ENCODE peak calls at places on chromosome 20, in five cellular contexts. One of them, this sample, is unnamed.

GRCh38 chr20:44279228-44279627 is 31.8 kb downstream of the FITM2 start:
- DNase-seq in lung: no peak
- DNase-seq in Caco-2: no peak
- DNase-seq in breast epithelium: no peak
- DNase-seq in A549: peak; percentile 69
- DNase-seq in this sample: no peak

GRCh38 chr20:10555865-10556308 is 117.9 kb downstream of the JAG1 start:
- DNase-seq in A549: peak; percentile 66
- DNase-seq in Caco-2: no peak
- DNase-seq in breast epithelium: no peak
- DNase-seq in lung: no peak
- DNase-seq in this sample: no peak

GRCh38 chr20:51128198-51128597 is 105.3 kb upstream of the KCNG1 start:
- DNase-seq in lung: no peak
- DNase-seq in breast epithelium: no peak
- DNase-seq in Caco-2: no peak
- DNase-seq in A549: peak; percentile 21
- DNase-seq in this sample: no peak

GRCh38 chr20:14334306-14334930 is 3.0 kb downstream of the FLRT3 start:
- DNase-seq in breast epithelium: no peak
- DNase-seq in Caco-2: peak; percentile 74
- DNase-seq in A549: peak; percentile 71
- DNase-seq in lung: peak; percentile 47
- DNase-seq in this sample: no peak

GRCh38 chr20:3732327-3733118 is at the start of gene HSPA12B:
- DNase-seq in Caco-2: no peak
- DNase-seq in A549: no peak
- DNase-seq in breast epithelium: no peak
- DNase-seq in lung: no peak
- DNase-seq in this sample: no peak

GRCh38 chr20:46850416-46850815 is 44.2 kb upstream of the EYA2 start:
- DNase-seq in Caco-2: no peak
- DNase-seq in breast epithelium: no peak
- DNase-seq in A549: no peak
- DNase-seq in lung: no peak
- DNase-seq in this sample: no peak

GRCh38 chr20:49346682-49347081 is 68.8 kb upstream of the ZNFX1 start:
- DNase-seq in breast epithelium: no peak
- DNase-seq in A549: no peak
- DNase-seq in lung: no peak
- DNase-seq in Caco-2: peak; percentile 35
- DNase-seq in this sample: no peak

GRCh38 chr20:10672579-10673127 is 1.1 kb downstream of the JAG1 start:
- DNase-seq in breast epithelium: peak; percentile 56
- DNase-seq in Caco-2: peak; percentile 58
- DNase-seq in A549: no peak
- DNase-seq in lung: peak; percentile 66
- DNase-seq in this sample: no peak

GRCh38 chr20:56572178-56572577 is 39.1 kb downstream of the FAM209B start:
- DNase-seq in A549: no peak
- DNase-seq in Caco-2: no peak
- DNase-seq in lung: no peak
- DNase-seq in breast epithelium: no peak
- DNase-seq in this sample: no peak

GRCh38 chr20:40978761-40979160 is 49.9 kb upstream of the TOP1 start:
- DNase-seq in Caco-2: no peak
- DNase-seq in lung: peak; percentile 0
- DNase-seq in breast epithelium: no peak
- DNase-seq in A549: no peak
- DNase-seq in this sample: no peak

GRCh38 chr20:36145877-36146707 is 8.4 kb upstream of the EPB41L1 start:
- DNase-seq in breast epithelium: no peak
- DNase-seq in Caco-2: no peak
- DNase-seq in lung: no peak
- DNase-seq in A549: no peak
- DNase-seq in this sample: no peak

GRCh38 chr20:49699200-49699992 is 14.3 kb downstream of the B4GALT5 start:
- DNase-seq in lung: no peak
- DNase-seq in A549: peak; percentile 74
- DNase-seq in breast epithelium: no peak
- DNase-seq in Caco-2: no peak
- DNase-seq in this sample: no peak

GRCh38 chr20:35490736-35491181 is 35.4 kb downstream of the CEP250 start:
- DNase-seq in Caco-2: no peak
- DNase-seq in lung: peak; percentile 40
- DNase-seq in breast epithelium: no peak
- DNase-seq in A549: no peak
- DNase-seq in this sample: no peak

GRCh38 chr20:9838378-9839295 is at the start of gene PAK5:
- DNase-seq in breast epithelium: no peak
- DNase-seq in A549: peak; percentile 68
- DNase-seq in lung: peak; percentile 68
- DNase-seq in Caco-2: peak; percentile 52
- DNase-seq in this sample: no peak

DNA sequence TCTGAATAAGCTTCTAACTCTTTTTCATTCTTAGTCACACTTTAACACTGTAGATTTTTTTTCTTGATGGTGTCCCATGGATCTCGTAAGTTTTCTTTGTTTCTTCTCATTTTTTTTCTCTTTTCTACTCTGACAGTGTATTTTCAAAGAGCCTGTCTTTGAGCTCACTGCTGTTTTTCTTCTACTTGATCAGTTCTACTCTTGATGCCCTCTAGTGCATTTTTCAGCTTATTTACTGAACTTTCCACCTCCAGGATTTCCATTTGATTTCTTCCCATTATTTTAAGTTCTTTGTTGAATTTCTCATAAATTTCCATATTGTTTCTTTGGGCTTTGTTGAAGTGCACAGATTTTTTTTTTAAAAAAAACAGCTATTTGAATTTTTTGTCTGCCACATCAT is 2641.1 kb upstream of the DEFB115 start:
- DNase-seq in breast epithelium: no peak
- DNase-seq in lung: no peak
- DNase-seq in Caco-2: no peak
- DNase-seq in A549: no peak
- DNase-seq in this sample: no peak
- H3K9me3 ChIP-seq in breast epithelium: peaks cover 19% of the 10 kb centered on the region
- H3K9me3 ChIP-seq in lung: peaks cover 8% of the 10 kb centered on the region
- H3K9me3 ChIP-seq in Caco-2: peaks cover 22% of the 10 kb centered on the region
- H3K9me3 ChIP-seq in A549: peaks cover 27% of the 10 kb centered on the region
- H3K9me3 ChIP-seq in this sample: no peaks in the 10 kb centered on the region

DNA sequence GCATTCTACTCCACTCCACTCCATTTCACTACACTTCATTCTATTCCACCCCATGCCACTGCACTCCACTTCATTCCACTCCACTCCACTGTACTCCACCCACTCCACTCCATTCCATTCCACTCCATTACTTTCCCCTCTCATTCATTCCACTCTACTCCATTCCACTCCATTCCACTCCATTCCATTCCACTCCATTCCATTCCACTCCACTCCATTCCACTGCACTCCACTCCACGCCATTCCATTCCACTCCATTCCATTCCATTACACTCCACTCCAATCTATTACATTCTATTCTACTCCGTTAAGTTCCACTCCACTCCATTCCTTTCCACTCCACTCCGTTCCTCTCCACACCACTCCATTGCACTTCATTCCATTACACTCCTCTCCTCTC is 25.0 kb upstream of the DEFB125 start:
- DNase-seq in A549: no peak
- DNase-seq in Caco-2: no peak
- DNase-seq in lung: no peak
- DNase-seq in breast epithelium: no peak
- DNase-seq in this sample: no peak
- H3K9me3 ChIP-seq in A549: peaks cover 26% of the 10 kb centered on the region
- H3K9me3 ChIP-seq in Caco-2: no peaks in the 10 kb centered on the region
- H3K9me3 ChIP-seq in lung: peaks cover 26% of the 10 kb centered on the region
- H3K9me3 ChIP-seq in breast epithelium: no peaks in the 10 kb centered on the region
- H3K9me3 ChIP-seq in this sample: no peaks in the 10 kb centered on the region

DNA sequence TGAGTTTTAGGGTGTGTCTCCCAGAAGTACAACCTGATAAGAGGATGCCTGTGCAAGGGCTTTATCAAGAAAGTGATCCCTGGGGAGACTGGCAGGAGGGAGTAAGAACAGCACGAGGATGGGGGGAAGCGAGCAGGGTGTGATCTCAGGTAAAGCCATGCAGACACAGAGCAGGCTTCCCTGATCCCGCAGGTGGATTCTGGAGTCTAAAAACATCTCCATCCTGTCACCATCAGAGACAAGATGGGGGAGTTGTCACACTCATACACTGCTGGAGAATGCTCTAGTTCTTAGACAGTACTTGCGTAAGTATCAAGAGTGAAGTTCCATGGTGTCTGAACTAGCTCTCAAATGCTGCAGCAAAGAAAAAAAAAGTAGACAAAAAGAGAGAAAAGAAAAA is 396.0 kb downstream of the CDH26 start:
- DNase-seq in breast epithelium: no peak
- DNase-seq in A549: no peak
- DNase-seq in lung: no peak
- DNase-seq in Caco-2: no peak
- DNase-seq in this sample: no peak
- H3K9me3 ChIP-seq in breast epithelium: no peaks in the 10 kb centered on the region
- H3K9me3 ChIP-seq in A549: no peaks in the 10 kb centered on the region
- H3K9me3 ChIP-seq in lung: no peaks in the 10 kb centered on the region
- H3K9me3 ChIP-seq in Caco-2: peaks cover 6% of the 10 kb centered on the region
- H3K9me3 ChIP-seq in this sample: no peaks in the 10 kb centered on the region

GRCh38 chr20:29296256-29297230 is 1960.9 kb upstream of the DEFB115 start:
- DNase-seq in lung: no peak
- DNase-seq in Caco-2: no peak
- DNase-seq in A549: no peak
- DNase-seq in breast epithelium: no peak
- DNase-seq in this sample: no peak

GRCh38 chr20:29298759-29299613 is 1958.5 kb upstream of the DEFB115 start:
- DNase-seq in Caco-2: no peak
- DNase-seq in lung: no peak
- DNase-seq in A549: no peak
- DNase-seq in breast epithelium: no peak
- DNase-seq in this sample: no peak

GRCh38 chr20:29299811-29300578 is 1957.5 kb upstream of the DEFB115 start:
- DNase-seq in breast epithelium: no peak
- DNase-seq in A549: no peak
- DNase-seq in lung: no peak
- DNase-seq in Caco-2: no peak
- DNase-seq in this sample: no peak

GRCh38 chr20:29297411-29298270 is 1959.8 kb upstream of the DEFB115 start:
- DNase-seq in A549: no peak
- DNase-seq in lung: no peak
- DNase-seq in Caco-2: no peak
- DNase-seq in breast epithelium: no peak
- DNase-seq in this sample: no peak

DNA sequence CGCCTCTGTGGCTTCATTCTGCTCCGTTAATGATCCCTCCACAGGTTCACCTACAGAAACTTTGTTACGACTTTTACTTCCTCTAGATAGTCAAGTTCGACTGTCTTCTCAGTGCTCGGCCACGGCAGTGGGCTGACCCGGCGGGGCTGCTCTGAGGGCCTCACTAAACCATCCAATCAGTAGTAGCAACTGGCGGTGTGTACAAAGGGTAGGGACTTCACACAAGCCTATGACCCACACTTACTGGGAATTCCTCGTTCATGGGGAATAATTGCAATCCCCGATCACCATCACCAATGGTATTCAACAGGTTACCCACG is 1959.2 kb upstream of the DEFB115 start:
- DNase-seq in lung: no peak
- DNase-seq in A549: no peak
- DNase-seq in Caco-2: no peak
- DNase-seq in breast epithelium: no peak
- DNase-seq in this sample: no peak
- H3K9me3 ChIP-seq in lung: peaks cover 50% of the 10 kb centered on the region
- H3K9me3 ChIP-seq in A549: peaks cover 4% of the 10 kb centered on the region
- H3K9me3 ChIP-seq in Caco-2: peaks cover 56% of the 10 kb centered on the region
- H3K9me3 ChIP-seq in breast epithelium: peaks cover 55% of the 10 kb centered on the region
- H3K9me3 ChIP-seq in this sample: no peaks in the 10 kb centered on the region

DNA sequence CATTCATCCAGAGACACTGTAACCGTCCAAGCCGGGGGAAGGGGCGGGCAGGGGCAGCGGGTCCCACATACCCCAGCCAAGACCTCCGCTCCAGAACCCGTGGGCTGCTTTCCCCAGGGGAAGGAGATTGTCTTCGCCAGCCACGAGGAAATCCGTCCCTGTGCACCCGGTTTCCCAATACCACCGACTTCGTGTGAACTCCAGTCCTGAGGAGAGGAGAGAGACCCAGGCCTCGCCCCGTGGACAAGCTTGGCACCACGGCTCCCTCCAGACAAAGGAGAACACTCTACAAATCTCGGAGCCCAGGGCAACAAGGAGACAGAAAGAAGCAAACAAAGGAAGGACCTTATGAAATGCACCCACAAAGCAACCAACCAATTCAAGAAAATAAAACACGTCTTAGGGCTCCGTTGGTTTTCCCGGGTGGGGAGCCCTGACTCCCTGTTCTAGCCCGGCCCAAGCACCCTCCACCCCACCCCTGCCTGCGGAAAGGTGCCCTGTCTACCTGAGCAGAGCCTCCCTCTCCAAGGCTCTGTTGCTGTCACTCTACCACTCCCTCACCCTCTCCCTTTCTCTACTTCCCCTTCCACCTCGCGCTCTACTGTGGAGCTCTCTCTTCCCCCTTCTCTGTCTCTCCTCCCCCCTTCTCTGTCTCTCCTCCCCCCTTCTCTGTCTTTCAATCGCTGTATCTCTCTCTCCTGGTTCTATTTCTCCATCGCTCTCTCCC is 1382.8 kb upstream of the DEFB115 start:
- DNase-seq in breast epithelium: peak; percentile 41
- DNase-seq in lung: no peak
- DNase-seq in Caco-2: no peak
- DNase-seq in A549: no peak
- DNase-seq in this sample: no peak
- H3K9me3 ChIP-seq in breast epithelium: peaks cover 32% of the 10 kb centered on the region
- H3K9me3 ChIP-seq in lung: peaks cover 35% of the 10 kb centered on the region
- H3K9me3 ChIP-seq in Caco-2: peaks cover 25% of the 10 kb centered on the region
- H3K9me3 ChIP-seq in A549: peaks cover 6% of the 10 kb centered on the region
- H3K9me3 ChIP-seq in this sample: no peaks in the 10 kb centered on the region

DNA sequence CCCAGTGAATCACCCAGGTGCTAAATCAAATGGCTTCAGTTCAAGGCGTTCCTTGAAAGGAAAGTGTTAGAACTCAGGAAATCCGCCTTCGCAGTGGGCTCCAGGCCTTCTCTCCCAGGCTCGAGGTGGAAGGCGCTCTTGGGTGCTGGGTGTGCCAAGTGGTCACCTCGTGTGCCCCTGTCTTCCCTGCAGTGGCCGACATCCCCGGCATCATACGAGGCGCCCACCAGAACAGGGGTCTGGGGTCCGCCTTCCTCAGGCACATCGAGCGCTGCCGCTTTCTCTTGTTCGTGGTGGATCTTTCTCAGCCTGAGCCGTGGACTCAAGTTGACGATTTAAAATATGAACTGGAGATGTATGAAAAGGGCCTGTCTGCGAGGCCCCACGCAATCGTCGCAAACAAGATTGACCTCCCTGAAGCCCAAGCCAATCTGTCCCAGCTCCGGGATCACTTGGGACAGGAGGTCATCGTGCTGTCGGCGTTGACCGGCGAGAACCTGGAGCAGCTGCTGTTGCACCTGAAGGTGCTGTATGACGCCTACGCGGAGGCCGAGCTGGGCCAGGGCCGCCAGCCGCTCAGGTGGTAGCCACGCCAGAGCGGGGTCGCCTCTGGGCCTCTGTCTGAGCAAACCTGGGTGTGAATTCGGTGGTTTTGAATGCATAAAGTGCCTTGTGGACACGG is 17.8 kb downstream of the MTG2 start:
- DNase-seq in lung: no peak
- DNase-seq in A549: no peak
- DNase-seq in Caco-2: no peak
- DNase-seq in breast epithelium: no peak
- DNase-seq in this sample: no peak
- H3K9me3 ChIP-seq in lung: no peaks in the 10 kb centered on the region
- H3K9me3 ChIP-seq in A549: no peaks in the 10 kb centered on the region
- H3K9me3 ChIP-seq in Caco-2: no peaks in the 10 kb centered on the region
- H3K9me3 ChIP-seq in breast epithelium: no peaks in the 10 kb centered on the region
- H3K9me3 ChIP-seq in this sample: no peaks in the 10 kb centered on the region

GRCh38 chr20:12941025-12941424 is 67.7 kb upstream of the SPTLC3 start:
- DNase-seq in breast epithelium: no peak
- DNase-seq in Caco-2: no peak
- DNase-seq in A549: no peak
- DNase-seq in lung: no peak
- DNase-seq in this sample: no peak
- H3K9me3 ChIP-seq in breast epithelium: no peaks in the 10 kb centered on the region
- H3K9me3 ChIP-seq in Caco-2: no peaks in the 10 kb centered on the region
- H3K9me3 ChIP-seq in A549: no peaks in the 10 kb centered on the region
- H3K9me3 ChIP-seq in lung: no peaks in the 10 kb centered on the region
- H3K9me3 ChIP-seq in this sample: no peaks in the 10 kb centered on the region

This sample was measured in SK-N-MC.